ENCODE peak calls at places on chromosomes 4 and X, in five cellular contexts. One of them, this sample, is unnamed.

GRCh38 chrX:22534643-22535042 is 261.9 kb downstream of the CBLL2 start:
- DNase-seq in IMR-90: peak; percentile 85
- DNase-seq in fibroblast of villous mesenchyme: peak; percentile 22
- DNase-seq in lower leg skin: no peak
- DNase-seq in body of pancreas: no peak
- DNase-seq in this sample: peak; percentile 68

GRCh38 chrX:132468454-132468853 is 20.4 kb downstream of the MBNL3 start:
- DNase-seq in fibroblast of villous mesenchyme: no peak
- DNase-seq in IMR-90: no peak
- DNase-seq in body of pancreas: no peak
- DNase-seq in lower leg skin: no peak
- DNase-seq in this sample: no peak

GRCh38 chrX:47746446-47746845 is 87.5 kb upstream of the UXT start:
- DNase-seq in body of pancreas: no peak
- DNase-seq in lower leg skin: no peak
- DNase-seq in fibroblast of villous mesenchyme: peak; percentile 73
- DNase-seq in IMR-90: no peak
- DNase-seq in this sample: peak; percentile 83

GRCh38 chrX:136816970-136817369 is 36.2 kb upstream of the ARHGEF6 start:
- DNase-seq in fibroblast of villous mesenchyme: peak; percentile 21
- DNase-seq in body of pancreas: no peak
- DNase-seq in lower leg skin: no peak
- DNase-seq in IMR-90: peak; percentile 47
- DNase-seq in this sample: peak; percentile 49

GRCh38 chrX:23854122-23854521 is 53.6 kb downstream of the APOO start:
- DNase-seq in fibroblast of villous mesenchyme: no peak
- DNase-seq in IMR-90: no peak
- DNase-seq in lower leg skin: no peak
- DNase-seq in body of pancreas: no peak
- DNase-seq in this sample: peak; percentile 62

GRCh38 chr4:154602404-154603020 is 9.9 kb downstream of the FGG start:
- DNase-seq in lower leg skin: no peak
- DNase-seq in IMR-90: no peak
- DNase-seq in fibroblast of villous mesenchyme: no peak
- DNase-seq in body of pancreas: no peak
- DNase-seq in this sample: peak; percentile 9

GRCh38 chr4:122562436-122562835 is 58.4 kb downstream of the IL21 start:
- DNase-seq in lower leg skin: no peak
- DNase-seq in body of pancreas: no peak
- DNase-seq in fibroblast of villous mesenchyme: no peak
- DNase-seq in IMR-90: no peak
- DNase-seq in this sample: no peak

GRCh38 chr4:169089004-169089403 is 78.9 kb upstream of the CBR4 start:
- DNase-seq in body of pancreas: no peak
- DNase-seq in IMR-90: no peak
- DNase-seq in fibroblast of villous mesenchyme: no peak
- DNase-seq in lower leg skin: no peak
- DNase-seq in this sample: no peak

GRCh38 chrX:153400146-153401132 is 711 bp downstream of the PNMA6E start:
- DNase-seq in body of pancreas: no peak
- DNase-seq in lower leg skin: no peak
- DNase-seq in fibroblast of villous mesenchyme: peak; percentile 8
- DNase-seq in IMR-90: no peak
- DNase-seq in this sample: peak; percentile 29

GRCh38 chrX:110282922-110283321 is 35.0 kb downstream of the AMMECR1 start:
- DNase-seq in lower leg skin: no peak
- DNase-seq in fibroblast of villous mesenchyme: no peak
- DNase-seq in IMR-90: no peak
- DNase-seq in body of pancreas: no peak
- DNase-seq in this sample: no peak

GRCh38 chr4:102219143-102219542 is 126.1 kb downstream of the SLC39A8 start:
- DNase-seq in fibroblast of villous mesenchyme: no peak
- DNase-seq in IMR-90: no peak
- DNase-seq in lower leg skin: no peak
- DNase-seq in body of pancreas: no peak
- DNase-seq in this sample: no peak

GRCh38 chr4:156778606-156779005 is 193.0 kb downstream of the PDGFC start:
- DNase-seq in body of pancreas: no peak
- DNase-seq in fibroblast of villous mesenchyme: peak; percentile 98
- DNase-seq in lower leg skin: no peak
- DNase-seq in IMR-90: peak; percentile 91
- DNase-seq in this sample: peak; percentile 88

GRCh38 chr4:182448281-182449151 is 205.3 kb downstream of the TENM3 start:
- DNase-seq in lower leg skin: peak; percentile 96
- DNase-seq in fibroblast of villous mesenchyme: peak; percentile 87
- DNase-seq in body of pancreas: peak; percentile 93
- DNase-seq in IMR-90: peak; percentile 93
- DNase-seq in this sample: peak; percentile 94

GRCh38 chr4:128653514-128654420 is 155.7 kb upstream of the JADE1 start:
- DNase-seq in lower leg skin: no peak
- DNase-seq in IMR-90: peak; percentile 70
- DNase-seq in fibroblast of villous mesenchyme: peak; percentile 97
- DNase-seq in body of pancreas: no peak
- DNase-seq in this sample: peak; percentile 78

GRCh38 chr4:103673983-103674382 is 45.8 kb downstream of the TACR3 start:
- DNase-seq in lower leg skin: no peak
- DNase-seq in fibroblast of villous mesenchyme: no peak
- DNase-seq in IMR-90: no peak
- DNase-seq in body of pancreas: no peak
- DNase-seq in this sample: no peak

GRCh38 chrX:143378851-143379250 is 138.4 kb downstream of the SPANXN3 start:
- DNase-seq in lower leg skin: no peak
- DNase-seq in fibroblast of villous mesenchyme: no peak
- DNase-seq in IMR-90: no peak
- DNase-seq in body of pancreas: no peak
- DNase-seq in this sample: no peak

GRCh38 chr4:78923459-78924312 is 15.6 kb downstream of the PAQR3 start:
- DNase-seq in body of pancreas: no peak
- DNase-seq in fibroblast of villous mesenchyme: peak; percentile 25
- DNase-seq in IMR-90: no peak
- DNase-seq in lower leg skin: no peak
- DNase-seq in this sample: peak; percentile 20

GRCh38 chrX:107565916-107566602 is 62.3 kb upstream of the PRPS1 start:
- DNase-seq in body of pancreas: peak; percentile 41
- DNase-seq in IMR-90: peak; percentile 70
- DNase-seq in fibroblast of villous mesenchyme: peak; percentile 59
- DNase-seq in lower leg skin: no peak
- DNase-seq in this sample: peak; percentile 79

GRCh38 chrX:7110821-7111276 is 36.7 kb upstream of the STS start:
- DNase-seq in lower leg skin: no peak
- DNase-seq in body of pancreas: no peak
- DNase-seq in IMR-90: no peak
- DNase-seq in fibroblast of villous mesenchyme: peak; percentile 13
- DNase-seq in this sample: no peak

DNA sequence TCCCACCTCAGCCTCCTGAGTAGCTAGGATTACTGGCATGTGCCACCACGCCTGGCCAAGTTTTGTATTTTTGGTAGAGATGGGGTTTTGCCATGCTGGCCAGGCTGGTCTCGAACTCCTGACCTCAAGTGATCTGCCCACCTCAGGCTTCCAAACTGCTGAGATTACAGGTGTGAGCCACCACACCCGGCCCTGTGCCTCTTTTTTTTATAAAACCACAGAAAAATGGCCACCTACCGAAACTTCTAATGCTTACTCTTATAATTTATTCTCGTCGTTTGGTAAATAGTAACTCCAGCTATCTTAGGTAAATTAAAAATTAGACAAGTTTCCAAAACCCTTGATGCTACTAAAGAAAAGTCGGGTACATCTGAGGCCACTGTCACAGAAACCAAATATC is 54.4 kb downstream of the IRF2 start:
- DNase-seq in IMR-90: no peak
- DNase-seq in fibroblast of villous mesenchyme: no peak
- DNase-seq in lower leg skin: no peak
- DNase-seq in body of pancreas: no peak
- DNase-seq in this sample: no peak
- TF ChIP-seq CTCF in IMR-90: no peak
- TF ChIP-seq CTCF in fibroblast of villous mesenchyme: no peak
- TF ChIP-seq CTCF in lower leg skin: no peak
- TF ChIP-seq CTCF in body of pancreas: no peak
- TF ChIP-seq CTCF in this sample: no peak

GRCh38 chr4:52619591-52619931 is 39.5 kb downstream of the USP46 start:
- DNase-seq in body of pancreas: no peak
- DNase-seq in lower leg skin: no peak
- DNase-seq in IMR-90: no peak
- DNase-seq in fibroblast of villous mesenchyme: no peak
- DNase-seq in this sample: no peak
- H3K4me3 ChIP-seq in body of pancreas: no peak overlapping the region
- H3K4me3 ChIP-seq in lower leg skin: no peak overlapping the region
- H3K4me3 ChIP-seq in IMR-90: no peak overlapping the region
- H3K4me3 ChIP-seq in fibroblast of villous mesenchyme: no peak overlapping the region
- H3K4me3 ChIP-seq in this sample: no peak overlapping the region

DNA sequence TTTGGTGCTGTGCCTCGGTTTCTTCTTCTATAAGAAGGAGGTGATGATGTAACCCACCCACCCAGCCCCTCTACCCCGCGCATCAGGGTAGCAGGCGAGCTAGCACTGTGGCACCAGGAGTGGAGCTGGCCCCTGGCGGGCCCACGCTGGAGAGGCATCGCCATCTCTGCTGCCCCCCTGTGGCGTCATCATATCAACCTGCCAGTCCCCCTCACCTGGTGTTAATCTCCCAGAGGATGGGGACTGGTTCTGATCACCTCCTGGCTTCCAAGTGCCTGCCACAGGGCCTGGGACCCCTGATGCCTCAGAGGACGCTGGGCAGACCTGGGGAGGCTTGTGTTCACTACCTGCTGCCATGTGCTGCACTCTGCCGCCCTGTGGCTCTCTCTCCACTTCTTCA is 6.3 kb upstream of the SORCS2 start:
- DNase-seq in lower leg skin: no peak
- DNase-seq in fibroblast of villous mesenchyme: no peak
- DNase-seq in body of pancreas: peak; percentile 26
- DNase-seq in IMR-90: no peak
- DNase-seq in this sample: no peak
- TF ChIP-seq CTCF in lower leg skin: no peak
- TF ChIP-seq CTCF in fibroblast of villous mesenchyme: peak; percentile 13
- TF ChIP-seq CTCF in body of pancreas: no peak
- TF ChIP-seq CTCF in IMR-90: peak; percentile 30
- TF ChIP-seq CTCF in this sample: peak; percentile 50

DNA sequence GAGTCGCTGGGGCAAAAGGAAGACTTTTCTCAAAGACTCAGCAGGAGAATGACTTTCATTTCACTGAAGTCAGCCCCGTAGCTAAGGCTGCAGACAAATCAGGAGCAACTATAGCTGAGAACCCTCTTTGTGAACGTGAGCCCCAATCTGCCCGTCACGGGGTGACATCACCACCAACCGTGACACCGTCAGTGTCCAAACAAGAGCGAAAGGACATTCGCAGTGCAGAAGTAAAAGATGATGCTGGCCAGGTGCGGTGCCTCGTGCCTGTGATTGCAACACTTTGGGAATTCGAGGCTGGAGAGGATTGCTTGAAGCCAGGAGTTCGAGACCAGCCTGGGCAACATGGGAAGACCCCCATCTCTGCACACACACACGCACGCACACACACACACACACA is 275.1 kb downstream of the CRLF2 start:
- DNase-seq in IMR-90: no peak
- DNase-seq in fibroblast of villous mesenchyme: no peak
- DNase-seq in lower leg skin: no peak
- DNase-seq in body of pancreas: no peak
- DNase-seq in this sample: no peak
- H3K4me3 ChIP-seq in IMR-90: no peak overlapping the region
- H3K4me3 ChIP-seq in fibroblast of villous mesenchyme: no peak overlapping the region
- H3K4me3 ChIP-seq in lower leg skin: no peak overlapping the region
- H3K4me3 ChIP-seq in body of pancreas: no peak overlapping the region
- H3K4me3 ChIP-seq in this sample: no peak overlapping the region

GRCh38 chr4:40736910-40737309 is 12.8 kb upstream of the NSUN7 start:
- DNase-seq in lower leg skin: no peak
- DNase-seq in IMR-90: peak; percentile 22
- DNase-seq in body of pancreas: no peak
- DNase-seq in fibroblast of villous mesenchyme: peak; percentile 42
- DNase-seq in this sample: peak; percentile 70
- TF ChIP-seq CTCF in lower leg skin: no peak
- TF ChIP-seq CTCF in IMR-90: peak; percentile 44
- TF ChIP-seq CTCF in body of pancreas: no peak
- TF ChIP-seq CTCF in fibroblast of villous mesenchyme: peak; percentile 43
- TF ChIP-seq CTCF in this sample: peak; percentile 53

GRCh38 chr4:13921805-13922204 is 294.3 kb upstream of the BOD1L1 start:
- DNase-seq in lower leg skin: no peak
- DNase-seq in fibroblast of villous mesenchyme: peak; percentile 75
- DNase-seq in body of pancreas: no peak
- DNase-seq in IMR-90: peak; percentile 69
- DNase-seq in this sample: peak; percentile 58
- H3K4me3 ChIP-seq in lower leg skin: no peak overlapping the region
- H3K4me3 ChIP-seq in fibroblast of villous mesenchyme: no peak overlapping the region
- H3K4me3 ChIP-seq in body of pancreas: no peak overlapping the region
- H3K4me3 ChIP-seq in IMR-90: no peak overlapping the region
- H3K4me3 ChIP-seq in this sample: no peak overlapping the region

GRCh38 chr4:150974251-150974640 is 40.8 kb downstream of the LRBA start:
- DNase-seq in body of pancreas: no peak
- DNase-seq in fibroblast of villous mesenchyme: no peak
- DNase-seq in IMR-90: no peak
- DNase-seq in lower leg skin: no peak
- DNase-seq in this sample: no peak

GRCh38 chr4:150972592-150972991 is 42.5 kb downstream of the LRBA start:
- DNase-seq in IMR-90: peak; percentile 32
- DNase-seq in lower leg skin: no peak
- DNase-seq in body of pancreas: no peak
- DNase-seq in fibroblast of villous mesenchyme: no peak
- DNase-seq in this sample: peak; percentile 59

GRCh38 chr4:150970685-150971151 is 44.4 kb downstream of the LRBA start:
- DNase-seq in body of pancreas: no peak
- DNase-seq in fibroblast of villous mesenchyme: no peak
- DNase-seq in IMR-90: no peak
- DNase-seq in lower leg skin: no peak
- DNase-seq in this sample: no peak

GRCh38 chr4:150973626-150974250 is 41.3 kb downstream of the LRBA start:
- DNase-seq in IMR-90: no peak
- DNase-seq in body of pancreas: no peak
- DNase-seq in fibroblast of villous mesenchyme: peak; percentile 62
- DNase-seq in lower leg skin: no peak
- DNase-seq in this sample: no peak

DNA sequence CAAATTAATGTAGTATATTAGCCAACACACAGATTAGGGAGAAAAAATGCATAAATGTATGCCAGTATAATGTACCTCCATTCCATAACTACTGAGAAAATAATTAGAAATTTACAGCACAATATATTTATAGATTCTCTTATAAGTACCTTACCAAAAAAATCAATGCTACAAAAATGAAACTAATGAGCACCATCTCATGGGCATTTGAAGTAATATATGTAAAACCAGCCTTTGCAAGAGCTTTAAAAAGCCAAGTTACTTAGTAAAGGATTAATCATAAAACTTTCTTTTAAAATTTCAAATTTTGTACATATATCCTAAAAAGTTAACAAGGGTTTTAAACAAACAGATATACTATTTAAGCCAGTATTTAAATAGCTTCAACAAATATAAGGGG is 43.2 kb downstream of the LRBA start:
- DNase-seq in IMR-90: no peak
- DNase-seq in lower leg skin: no peak
- DNase-seq in fibroblast of villous mesenchyme: no peak
- DNase-seq in body of pancreas: no peak
- DNase-seq in this sample: peak; percentile 34
- TF ChIP-seq CTCF in IMR-90: no peak
- TF ChIP-seq CTCF in lower leg skin: no peak
- TF ChIP-seq CTCF in fibroblast of villous mesenchyme: no peak
- TF ChIP-seq CTCF in body of pancreas: no peak
- TF ChIP-seq CTCF in this sample: no peak